ENCODE peak calls at places on chromosomes 13 and 19, in seven cellular contexts. U is lower leg skin; H is effector CD8-positive, alpha-beta T cell; W is kidney tubule cell; Z is ELF-1; I is AG08395; V is memory B cell. S is an unnamed sample.

GRCh38 chr19:8487137-8487851 is 15.1 kb downstream of the PRAM1 start:
- DNase-seq in V (no peak), Z (no peak), I (no peak), H (no peak), W (no peak), U (no peak), S (no peak)

GRCh38 chr19:1904385-1905070 is 671 bp upstream of the ADAT3 start:
- DNase-seq in W (peak), V (peak), Z (peak), U (peak), I (no peak), H (no peak), S (peak)

GRCh38 chr13:39132286-39132685 is 94.0 kb downstream of the NHLRC3 start:
- DNase-seq in I (no peak), Z (no peak), W (peak), H (no peak), U (no peak), V (no peak), S (peak)

GRCh38 chr13:30341815-30342570 is 34.6 kb upstream of the KATNAL1 start:
- DNase-seq in Z (no peak), H (no peak), W (peak), U (peak), V (no peak), I (peak), S (peak)

GRCh38 chr19:47112664-47113445 is 721 bp downstream of the ZC3H4 start:
- DNase-seq in U (peak), W (peak), H (peak), Z (peak), V (peak), I (peak), S (peak)

GRCh38 chr19:23799321-23799720 is 40.6 kb upstream of the ZNF681 start:
- DNase-seq in W (no peak), Z (no peak), V (no peak), H (peak), I (no peak), U (no peak), S (no peak)

GRCh38 chr19:48734625-48735024 is 5.8 kb downstream of the RASIP1 start:
- DNase-seq in W (no peak), U (no peak), I (no peak), Z (no peak), H (no peak), V (no peak), S (no peak)

GRCh38 chr19:3863648-3864047 is 5.2 kb downstream of the ZFR2 start:
- DNase-seq in H (no peak), V (no peak), U (no peak), W (no peak), I (no peak), Z (no peak), S (no peak)

GRCh38 chr19:7554990-7555864 is 19.7 kb downstream of the PNPLA6 start:
- DNase-seq in U (no peak), Z (peak), W (no peak), H (peak), I (peak), V (no peak), S (no peak)

GRCh38 chr13:45873491-45874360 is 22.2 kb upstream of the SIAH3 start:
- DNase-seq in Z (peak), U (no peak), W (peak), H (no peak), I (peak), V (no peak), S (peak)

GRCh38 chr13:74128171-74128767 is 5.9 kb downstream of the KLF12 start:
- DNase-seq in U (no peak), Z (no peak), H (no peak), I (no peak), V (no peak), W (peak), S (peak)

GRCh38 chr19:51098366-51099069 is 9.7 kb downstream of the CTU1 start:
- DNase-seq in I (no peak), W (no peak), Z (peak), H (peak), V (no peak), U (no peak), S (no peak)

GRCh38 chr19:13764101-13764807 is at the start of gene MRI1:
- DNase-seq in I (peak), U (peak), V (peak), Z (peak), H (peak), W (peak), S (peak)

GRCh38 chr13:78201411-78201810 is 282.8 kb upstream of the EDNRB start:
- DNase-seq in U (no peak), W (no peak), H (no peak), Z (no peak), V (no peak), I (no peak), S (no peak)

GRCh38 chr19:4776436-4777205 is 14.9 kb upstream of the FEM1A start:
- DNase-seq in I (no peak), H (no peak), U (no peak), W (no peak), Z (no peak), V (no peak), S (no peak)

GRCh38 chr19:30006206-30006605 is 64.2 kb downstream of the URI1 start:
- DNase-seq in I (no peak), H (no peak), Z (no peak), W (no peak), U (no peak), V (no peak), S (no peak)

GRCh38 chr13:104779311-104779710 is 1713.1 kb upstream of the SLC10A2 start:
- DNase-seq in Z (no peak), H (no peak), I (peak), U (no peak), V (no peak), W (peak), S (no peak)

GRCh38 chr13:50512602-50513527 is 330.6 kb downstream of the DLEU7 start:
- DNase-seq in Z (peak), V (peak), I (peak), H (no peak), W (peak), U (peak), S (peak)

GRCh38 chr13:44049546-44049945 is 169.8 kb downstream of the LACC1 start:
- DNase-seq in U (no peak), V (no peak), H (no peak), Z (no peak), I (no peak), W (no peak), S (peak)

GRCh38 chr19:892243-892996 is 567 bp downstream of the MED16 start:
- DNase-seq in Z (no peak), W (no peak), H (peak), V (no peak), I (no peak), U (no peak), S (no peak)

GRCh38 chr13:51122868-51123267 is 11.8 kb upstream of the C13orf42 start:
- DNase-seq in I (no peak), W (peak), V (no peak), U (no peak), H (no peak), Z (peak), S (peak)

GRCh38 chr13:99268822-99269221 is 10.6 kb upstream of the GPR18 start:
- DNase-seq in U (no peak), W (no peak), Z (no peak), V (no peak), I (no peak), H (no peak), S (no peak)

GRCh38 chr13:75554981-75555380 is 5.4 kb downstream of the UCHL3 start:
- DNase-seq in I (no peak), Z (no peak), W (peak), U (no peak), H (no peak), V (no peak), S (no peak)

GRCh38 chr19:38658462-38659306 is 11.2 kb downstream of the ACTN4 start:
- DNase-seq in I (peak), V (no peak), Z (no peak), H (no peak), W (peak), U (peak), S (peak)

GRCh38 chr19:5031231-5032100 is 62.6 kb downstream of the KDM4B start:
- DNase-seq in V (peak), I (peak), W (peak), H (peak), U (peak), Z (peak), S (peak)

GRCh38 chr19:19026299-19026971 is 6.9 kb downstream of the SUGP2 start:
- DNase-seq in U (no peak), V (no peak), I (no peak), Z (peak), W (peak), H (no peak), S (peak)

GRCh38 chr19:5130371-5131030 is 161.6 kb downstream of the KDM4B start:
- DNase-seq in Z (no peak), V (peak), H (peak), I (no peak), W (no peak), U (no peak), S (no peak)